ENCODE peak calls at places on chromosomes 3 and 15, in seven cellular contexts. K is Peyer's patch, Z is ascending aorta, G is tibial artery, U is colonic mucosa, O is esophagus squamous epithelium, J is A549. B is an unnamed sample.
A peak's percentile ranks its signal among the peaks of the same experiment; 100 is the strongest.

GRCh38 chr3:177483182-177483967 is 286.1 kb upstream of the TBL1XR1 start:
- DNase-seq in J (no peak), K (no peak), O (no peak), G (no peak), U (no peak), Z (no peak), B (no peak)

GRCh38 chr3:45861043-45861846 is 19.3 kb upstream of the LZTFL1 start:
- DNase-seq in Z (no peak), U (no peak), O (no peak), J (no peak), K (no peak), G (no peak), B (no peak)

GRCh38 chr3:120177151-120177550 is 82.9 kb upstream of the GSK3B start:
- DNase-seq in G (no peak), Z (peak; percentile 75), U (no peak), J (peak; percentile 65), K (no peak), O (no peak), B (no peak)

GRCh38 chr3:154795582-154795981 is 284.5 kb upstream of the MME start:
- DNase-seq in J (no peak), K (no peak), O (no peak), Z (no peak), G (no peak), U (no peak), B (no peak)

GRCh38 chr3:46524008-46524407 is 26.2 kb downstream of the RTP3 start:
- DNase-seq in U (no peak), O (no peak), K (no peak), Z (no peak), J (no peak), G (no peak), B (no peak)

GRCh38 chr3:176814252-176814651 is 383.0 kb downstream of the TBL1XR1 start:
- DNase-seq in G (peak; percentile 21), K (peak; percentile 46), O (no peak), Z (no peak), U (peak; percentile 58), J (peak; percentile 5), B (no peak)

GRCh38 chr15:38518084-38518483 is 46.5 kb downstream of the RASGRP1 start:
- DNase-seq in K (no peak), G (no peak), J (no peak), Z (no peak), U (no peak), O (no peak), B (no peak)

GRCh38 chr3:64642327-64643151 is 45.3 kb downstream of the ADAMTS9 start:
- DNase-seq in K (no peak), Z (no peak), U (peak; percentile 44), J (no peak), G (no peak), O (no peak), B (no peak)

GRCh38 chr3:109926376-109926775 is 589.0 kb upstream of the DPPA4 start:
- DNase-seq in K (no peak), U (no peak), Z (no peak), J (no peak), O (no peak), G (no peak), B (no peak)

GRCh38 chr15:49110158-49110944 is 45.0 kb downstream of the COPS2 start:
- DNase-seq in K (no peak), O (no peak), G (no peak), Z (no peak), U (no peak), J (no peak), B (no peak)

GRCh38 chr3:154095832-154096421 is 25.3 kb upstream of the ARHGEF26 start:
- DNase-seq in J (no peak), K (no peak), O (no peak), Z (no peak), U (no peak), G (no peak), B (no peak)

GRCh38 chr15:37907136-37907535 is 27.3 kb upstream of the TMCO5A start:
- DNase-seq in J (no peak), O (no peak), Z (no peak), G (no peak), K (no peak), U (no peak), B (no peak)

GRCh38 chr3:111733856-111734255 is 125.2 kb upstream of the PHLDB2 start:
- DNase-seq in O (no peak), U (no peak), Z (no peak), J (no peak), K (no peak), G (no peak), B (no peak)

GRCh38 chr3:117252208-117252607 is 542.6 kb downstream of the TUSC7 start:
- DNase-seq in K (no peak), G (no peak), U (no peak), J (peak; percentile 29), O (no peak), Z (no peak), B (no peak)

DNA sequence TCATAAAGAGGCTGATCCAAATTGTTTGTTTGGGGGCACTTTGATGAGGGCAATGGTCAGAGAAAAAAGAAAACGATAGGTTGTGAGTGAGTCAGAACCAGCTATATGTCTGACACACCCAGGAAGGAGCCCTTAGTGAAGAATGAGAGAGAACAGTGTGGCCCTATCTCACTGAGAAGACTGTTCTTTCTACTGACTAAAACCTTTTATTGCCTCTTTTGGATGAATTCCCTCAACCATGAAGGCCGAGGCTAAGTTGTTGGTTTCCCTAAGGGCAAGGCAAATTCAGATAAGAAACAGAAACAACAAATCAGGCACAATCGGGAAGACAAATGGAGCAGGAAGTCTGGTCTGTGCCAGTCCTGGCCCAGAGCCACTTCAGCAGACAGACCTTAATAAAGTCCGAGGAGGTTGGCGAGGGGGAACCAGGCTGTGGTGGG is 82.8 kb downstream of the TGFBR2 start:
- DNase-seq in U (peak; percentile 66), O (no peak), G (peak; percentile 34), Z (no peak), J (peak; percentile 37), K (no peak), B (no peak)
- H3K4me1 ChIP-seq in U (peaks cover 8% of the 10 kb centered on the region), O (peaks cover 26% of the 10 kb centered on the region), G (peaks cover 75% of the 10 kb centered on the region), Z (peaks cover 64% of the 10 kb centered on the region), J (peaks cover 67% of the 10 kb centered on the region), K (peaks cover 10% of the 10 kb centered on the region), B (peaks cover 10% of the 10 kb centered on the region)

DNA sequence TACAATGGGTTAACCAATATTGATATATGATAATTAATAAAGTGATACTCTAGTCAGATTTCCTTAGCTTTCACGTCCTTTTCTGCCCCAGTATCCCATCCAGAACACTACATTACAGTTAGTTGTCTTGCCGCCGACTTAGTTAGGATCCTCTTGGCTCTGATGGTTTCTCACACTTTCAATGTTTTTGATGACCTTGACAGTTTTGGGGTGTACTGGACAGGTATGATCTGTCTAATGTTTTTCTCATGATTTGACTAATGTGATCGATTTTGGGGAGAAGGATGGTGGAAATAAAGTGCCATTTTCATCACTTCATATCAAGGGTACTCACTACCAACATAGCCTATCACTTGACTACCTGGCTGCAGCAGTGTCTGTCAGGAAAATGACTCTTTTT is 245.0 kb upstream of the TMC3 start:
- DNase-seq in Z (no peak), K (no peak), J (no peak), G (no peak), U (no peak), O (no peak), B (no peak)
- H3K27ac ChIP-seq in Z (no peak overlapping the region), K (no peak overlapping the region), J (no peak overlapping the region), G (no peak overlapping the region), U (no peak overlapping the region), O (no peak overlapping the region), B (no peak overlapping the region)

DNA sequence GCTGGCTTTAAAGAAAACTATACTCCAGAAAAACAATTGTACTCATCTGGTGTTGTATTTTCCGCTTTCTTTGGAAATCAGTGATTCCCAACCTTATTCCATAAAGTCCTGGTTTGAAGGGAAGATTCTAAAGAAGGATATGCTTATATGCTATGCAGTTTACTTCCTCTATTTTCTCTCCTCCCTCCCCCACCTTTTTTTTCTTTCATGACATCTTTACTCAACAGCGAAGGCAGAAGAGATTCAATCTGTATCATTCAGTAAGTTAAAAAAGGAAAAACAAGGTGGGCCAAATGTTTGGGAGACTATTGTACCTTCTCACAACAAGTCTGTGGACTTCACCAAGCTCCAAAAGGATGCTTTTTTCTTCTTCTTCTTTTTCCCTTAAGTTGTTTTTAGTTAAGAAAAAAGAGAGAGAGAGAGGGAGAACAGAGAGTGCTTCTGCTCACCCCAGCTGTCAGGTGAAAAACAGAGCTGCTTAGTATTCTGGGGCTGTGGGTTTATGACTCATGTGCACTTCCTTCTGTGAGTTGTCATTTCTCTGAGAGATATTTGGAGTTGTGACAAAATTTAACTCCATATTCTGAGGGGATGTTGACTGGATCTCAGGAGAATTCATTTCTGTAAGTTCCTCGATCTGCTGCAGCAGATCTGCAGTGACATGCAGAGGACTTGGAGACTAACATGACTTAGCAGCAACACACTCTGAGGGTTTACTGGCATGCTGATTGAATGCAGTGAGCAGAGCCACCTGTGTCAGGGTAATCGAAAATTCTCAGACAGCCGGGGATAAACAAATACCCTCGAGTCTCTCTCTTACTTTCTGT is 70.7 kb downstream of the SSR3 start:
- DNase-seq in U (no peak), G (no peak), Z (no peak), O (no peak), J (no peak), K (peak; percentile 77), B (peak; percentile 17)
- H3K4me3 ChIP-seq in U (no peak overlapping the region), G (no peak overlapping the region), Z (no peak overlapping the region), O (peak overlapping the region; percentile 33), J (no peak overlapping the region), K (no peak overlapping the region), B (peak overlapping the region; percentile 51)

GRCh38 chr15:62568702-62569101 is 403.6 kb upstream of the C2CD4B start:
- DNase-seq in K (no peak), G (no peak), O (no peak), J (no peak), U (no peak), Z (no peak), B (no peak)
- H3K4me1 ChIP-seq in K (no peaks in the 10 kb centered on the region), G (peaks cover 19% of the 10 kb centered on the region), O (no peaks in the 10 kb centered on the region), J (peaks cover 18% of the 10 kb centered on the region), U (peaks cover 10% of the 10 kb centered on the region), Z (peaks cover 39% of the 10 kb centered on the region), B (no peaks in the 10 kb centered on the region)

GRCh38 chr15:80497221-80497620 is 93.0 kb downstream of the ARNT2 start:
- DNase-seq in G (no peak), K (no peak), J (no peak), U (no peak), O (no peak), Z (no peak), B (no peak)

GRCh38 chr15:80498652-80499051 is 94.5 kb downstream of the ARNT2 start:
- DNase-seq in J (no peak), G (no peak), O (no peak), U (no peak), K (no peak), Z (no peak), B (no peak)

GRCh38 chr15:80495406-80495942 is 91.3 kb downstream of the ARNT2 start:
- DNase-seq in G (no peak), O (no peak), Z (no peak), J (no peak), K (no peak), U (no peak), B (no peak)

GRCh38 chr15:80494311-80494710 is 90.1 kb downstream of the ARNT2 start:
- DNase-seq in G (no peak), K (no peak), J (peak; percentile 71), Z (no peak), O (no peak), U (no peak), B (no peak)

GRCh38 chr15:80496101-80496500 is 91.9 kb downstream of the ARNT2 start:
- DNase-seq in J (no peak), K (no peak), O (no peak), U (no peak), Z (no peak), G (no peak), B (no peak)
- H3K27ac ChIP-seq in J (no peak overlapping the region), K (no peak overlapping the region), O (no peak overlapping the region), U (no peak overlapping the region), Z (no peak overlapping the region), G (no peak overlapping the region), B (no peak overlapping the region)

B was measured in effector memory CD4-positive, alpha-beta T cell.